ENCODE peak calls at places on chromosomes 12 and 14, in five cellular contexts. Y is HepG2, H is right atrium auricular region, J is adipocyte, T is MM.1S. U is an unnamed sample. For H3K4me1, the result is how much of the 10 kb centered on the place peaks cover.

GRCh38 chr14:34673702-34674101 is 40.7 kb downstream of the CFL2 start:
- DNase-seq in Y (no peak), H (no peak), J (no peak), T (no peak), U (no peak)

GRCh38 chr14:76867536-76868452 is 41.6 kb downstream of the LRRC74A start:
- DNase-seq in Y (no peak), H (no peak), J (no peak), T (no peak), U (peak)

GRCh38 chr12:121288941-121289340 is 7.6 kb downstream of the CAMKK2 start:
- DNase-seq in Y (no peak), H (no peak), J (no peak), T (no peak), U (no peak)

GRCh38 chr14:34699873-34700621 is 14.3 kb downstream of the CFL2 start:
- DNase-seq in Y (peak), H (no peak), J (peak), T (no peak), U (no peak)

GRCh38 chr12:24778486-24779304 is 170.2 kb downstream of the BCAT1 start:
- DNase-seq in Y (peak), H (no peak), J (peak), T (peak), U (no peak)

GRCh38 chr12:94710933-94711332 is 60.6 kb upstream of the TMCC3 start:
- DNase-seq in Y (peak), H (no peak), J (no peak), T (peak), U (no peak)

GRCh38 chr12:13100882-13101769 is 2.3 kb downstream of the GSG1 start:
- DNase-seq in Y (peak), H (peak), J (peak), T (peak), U (peak)

GRCh38 chr12:19945559-19946485 is 422.5 kb upstream of the PDE3A start:
- DNase-seq in Y (no peak), H (no peak), J (peak), T (no peak), U (no peak)

GRCh38 chr12:6249580-6249979 is 49.4 kb downstream of the CD9 start:
- DNase-seq in Y (no peak), H (no peak), J (no peak), T (no peak), U (no peak)

GRCh38 chr12:21502164-21502496 is 541 bp downstream of the GOLT1B start:
- DNase-seq in Y (peak), H (no peak), J (peak), T (peak), U (peak)

GRCh38 chr14:96847451-96847850 is 50.3 kb downstream of the VRK1 start:
- DNase-seq in Y (no peak), H (no peak), J (no peak), T (no peak), U (no peak)

GRCh38 chr12:87952850-87953249 is 76.4 kb downstream of the C12orf50 start:
- DNase-seq in Y (no peak), H (no peak), J (no peak), T (no peak), U (no peak)

GRCh38 chr12:49784756-49785409 is 43.3 kb downstream of the NCKAP5L start:
- DNase-seq in Y (no peak), H (no peak), J (peak), T (no peak), U (no peak)

GRCh38 chr12:114631242-114631641 is 52.7 kb downstream of the TBX3 start:
- DNase-seq in Y (no peak), H (no peak), J (no peak), T (no peak), U (no peak)

GRCh38 chr14:75428230-75429104 is 645 bp downstream of the JDP2 start:
- DNase-seq in Y (no peak), H (no peak), J (peak), T (no peak), U (peak)

GRCh38 chr14:31930493-31931225 is 146.4 kb upstream of the ARHGAP5 start:
- DNase-seq in Y (peak), H (no peak), J (peak), T (no peak), U (no peak)

GRCh38 chr12:50387972-50388478 is 8.4 kb downstream of the FAM186A start:
- DNase-seq in Y (peak), H (no peak), J (peak), T (no peak), U (no peak)

GRCh38 chr12:70918321-70918720 is 2.2 kb downstream of the PTPRR start:
- DNase-seq in Y (no peak), H (no peak), J (no peak), T (no peak), U (no peak)

GRCh38 chr12:47828967-47829482 is 9.3 kb upstream of the HDAC7 start:
- DNase-seq in Y (no peak), H (peak), J (peak), T (no peak), U (peak)

GRCh38 chr12:4787965-4788364 is 67.8 kb downstream of the GALNT8 start:
- DNase-seq in Y (no peak), H (no peak), J (no peak), T (no peak), U (no peak)

GRCh38 chr12:21697829-21698630 is 40.4 kb upstream of the LDHB start:
- DNase-seq in Y (peak), H (no peak), J (peak), T (peak), U (no peak)

GRCh38 chr12:26119391-26119981 is 5.4 kb downstream of the BHLHE41 start:
- DNase-seq in Y (peak), H (no peak), J (peak), T (peak), U (no peak)

GRCh38 chr12:116749884-116750283 is 11.8 kb downstream of the RNFT2 start:
- DNase-seq in Y (no peak), H (no peak), J (no peak), T (no peak), U (no peak)

GRCh38 chr14:42944284-42944683 is 1337.6 kb downstream of the LRFN5 start:
- DNase-seq in Y (no peak), H (no peak), J (no peak), T (no peak), U (no peak)

GRCh38 chr12:113155060-113155459 is 5.5 kb downstream of the CFAP73 start:
- DNase-seq in Y (no peak), H (no peak), J (no peak), T (no peak), U (no peak)

DNA sequence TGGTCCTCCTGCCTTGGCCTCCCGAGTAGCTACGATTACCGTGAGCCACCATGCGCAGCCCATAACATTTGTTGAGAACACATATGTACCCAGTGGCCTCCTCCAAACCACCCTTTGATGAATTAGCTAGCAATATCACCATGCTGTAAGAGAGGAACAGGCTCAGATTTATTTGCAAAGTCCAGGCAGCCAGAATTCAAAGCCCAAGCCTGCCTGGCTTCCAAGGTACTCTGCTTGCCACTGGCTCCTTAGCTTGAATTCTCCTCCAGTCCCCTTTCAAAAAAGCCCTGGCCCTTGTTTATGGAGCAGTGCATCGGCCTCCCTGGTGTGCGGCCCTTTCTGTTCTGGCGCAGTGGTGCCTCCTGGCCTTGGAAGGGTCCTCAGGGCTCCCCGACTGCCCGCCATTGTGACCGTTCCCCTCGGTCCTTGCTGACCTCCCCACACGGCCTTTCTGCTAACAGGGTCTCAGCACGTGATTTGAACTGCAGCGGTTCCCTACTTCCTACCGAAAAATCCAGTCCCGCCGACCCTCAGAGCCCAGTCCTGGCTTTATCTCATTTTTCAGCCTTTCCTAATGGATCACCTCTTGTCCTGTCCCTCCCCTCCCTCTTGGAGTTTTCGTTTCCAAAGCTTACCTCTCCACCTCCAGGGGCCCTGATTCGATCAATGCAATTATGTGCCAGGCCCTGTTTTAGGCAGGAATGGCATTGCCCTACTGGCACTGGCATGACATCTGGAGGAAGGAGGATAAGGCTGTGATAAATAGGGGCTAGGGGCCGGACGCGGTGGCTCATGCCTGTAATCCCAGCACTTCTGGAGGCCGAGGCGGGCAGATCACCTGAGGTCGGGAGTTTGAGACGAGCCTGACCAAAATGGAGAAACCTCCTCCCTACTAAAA is 22.0 kb downstream of the SLC25A29 start:
- DNase-seq in Y (no peak), H (no peak), J (no peak), T (no peak), U (peak)
- H3K4me3 ChIP-seq in Y (no peak), H (peak), J (peak), T (no peak), U (no peak)

DNA sequence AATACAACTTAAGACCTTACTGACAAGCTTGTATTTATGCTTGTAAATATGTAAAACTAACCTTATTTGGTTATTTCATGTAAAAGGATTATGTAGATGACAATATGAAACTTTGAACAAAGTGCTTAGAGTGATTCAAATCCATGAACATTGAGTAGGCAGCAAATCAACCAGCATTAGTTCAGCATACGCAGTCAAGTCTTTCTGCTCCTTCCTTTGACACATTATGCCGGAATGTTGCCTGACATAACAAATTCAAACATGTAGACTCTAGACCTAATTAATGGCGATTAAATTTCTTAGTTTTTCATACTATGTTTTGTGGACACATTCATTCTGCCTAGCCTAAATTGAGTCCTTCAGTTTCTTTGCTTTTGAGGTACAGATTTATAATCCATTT is 105.3 kb downstream of the FGD4 start:
- DNase-seq in Y (no peak), H (no peak), J (no peak), T (no peak), U (no peak)
- H3K4me1 ChIP-seq in Y (under half), H (under half), J (under half), T (under half), U (under half)

DNA sequence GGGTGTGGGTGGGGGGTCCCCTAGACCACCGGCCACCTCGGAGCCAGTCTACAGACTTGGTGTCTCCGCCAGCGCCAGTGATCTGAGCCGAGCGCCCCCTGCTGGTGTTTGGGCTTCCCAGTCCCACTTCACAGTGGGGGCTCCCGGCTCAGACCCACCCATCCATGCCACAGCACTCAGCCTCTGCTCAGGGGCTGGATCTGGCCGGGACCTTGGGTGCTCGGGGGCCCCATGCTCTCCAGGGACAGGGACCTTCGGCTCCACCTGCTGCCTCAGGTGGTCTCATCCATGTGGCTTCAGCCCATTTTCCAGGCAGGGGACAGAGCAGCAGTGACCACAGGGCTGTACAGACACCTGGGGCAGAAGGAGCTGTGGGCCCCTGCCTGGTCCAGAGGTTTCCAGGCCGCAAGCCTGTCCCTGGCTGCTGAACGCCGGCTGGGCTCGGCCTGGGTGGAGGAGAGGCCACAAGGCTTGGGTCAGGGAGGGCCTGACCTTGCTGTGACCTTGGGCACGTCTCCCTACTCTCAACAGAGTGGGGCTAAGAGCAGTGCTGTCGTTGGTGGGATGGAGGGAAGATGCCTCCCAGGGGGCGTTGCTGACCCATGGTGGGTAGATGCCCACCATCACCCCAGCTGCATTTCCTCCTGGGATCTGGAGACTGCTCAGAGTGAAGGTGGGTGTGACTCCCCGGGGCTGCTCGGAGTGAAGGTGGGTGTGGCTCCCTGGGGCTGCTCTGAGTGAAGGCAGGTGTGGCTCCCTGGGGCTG is 86.3 kb downstream of the KIF26A start:
- DNase-seq in Y (no peak), H (no peak), J (peak), T (no peak), U (peak)
- H3K4me3 ChIP-seq in Y (no peak), H (no peak), J (no peak), T (no peak), U (no peak)

GRCh38 chr14:69666112-69666511 is 54.7 kb downstream of the SUSD6 start:
- DNase-seq in Y (no peak), H (no peak), J (peak), T (no peak), U (no peak)
- H3K4me1 ChIP-seq in Y (half or more), H (under half), J (under half), T (under half), U (under half)

GRCh38 chr12:46368138-46368537 is 4.4 kb downstream of the SLC38A2 start:
- DNase-seq in Y (peak), H (no peak), J (peak), T (no peak), U (no peak)
- H3K4me3 ChIP-seq in Y (peak), H (peak), J (peak), T (no peak), U (peak)

GRCh38 chr12:54193437-54193836 is 4.7 kb upstream of the SMUG1 start:
- DNase-seq in Y (no peak), H (no peak), J (no peak), T (no peak), U (no peak)

GRCh38 chr12:54195080-54195479 is 6.3 kb upstream of the SMUG1 start:
- DNase-seq in Y (no peak), H (no peak), J (no peak), T (no peak), U (no peak)

GRCh38 chr12:54189198-54189539 is 384 bp upstream of the SMUG1 start:
- DNase-seq in Y (no peak), H (no peak), J (no peak), T (no peak), U (no peak)

GRCh38 chr12:54191126-54191525 is 2.3 kb upstream of the SMUG1 start:
- DNase-seq in Y (no peak), H (no peak), J (no peak), T (no peak), U (no peak)

GRCh38 chr12:54191550-54192022 is 2.8 kb upstream of the SMUG1 start:
- DNase-seq in Y (peak), H (peak), J (peak), T (peak), U (peak)
- H3K4me1 ChIP-seq in Y (under half), H (under half), J (under half), T (under half), U (under half)

GRCh38 chr12:57489157-57489641 is 1.3 kb downstream of the MARS1 start:
- DNase-seq in Y (no peak), H (no peak), J (no peak), T (no peak), U (no peak)
- H3K4me3 ChIP-seq in Y (peak), H (no peak), J (peak), T (peak), U (no peak)

DNA sequence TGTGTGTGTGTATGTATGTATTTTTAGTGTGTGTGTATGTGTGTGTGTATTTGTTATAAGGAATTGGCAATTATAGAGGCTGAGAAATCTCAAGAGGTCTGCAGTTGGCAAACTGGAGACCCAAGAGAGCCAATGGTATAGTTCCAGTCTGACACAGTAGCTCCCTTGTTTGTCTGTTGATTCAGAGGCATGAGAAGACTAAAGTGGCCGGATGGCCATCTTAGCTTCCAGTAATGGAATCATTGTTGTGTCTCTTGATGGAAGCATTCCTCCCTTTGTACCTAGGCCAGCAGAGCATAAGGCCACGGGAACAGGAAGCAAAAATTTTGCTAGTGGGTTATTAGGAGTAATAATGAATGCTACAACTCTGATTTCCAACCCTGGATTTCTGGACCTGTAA is 460.6 kb downstream of the TMTC2 start:
- DNase-seq in Y (no peak), H (no peak), J (no peak), T (no peak), U (no peak)
- H3K4me1 ChIP-seq in Y (under half), H (under half), J (under half), T (under half), U (under half)